ENCODE peak calls at places on chromosomes 1 and 21, in four cellular contexts. V is H9, E is neural progenitor cell, Q is PC-3. Y is an unnamed sample.

GRCh38 chr1:19457555-19457954 is 27.8 kb downstream of the CAPZB start:
- DNase-seq in V (no peak), E (peak; percentile 34), Q (no peak), Y (no peak)

GRCh38 chr1:183218981-183219621 is 33.0 kb downstream of the LAMC2 start:
- DNase-seq in V (peak; percentile 43), E (peak; percentile 56), Q (no peak), Y (no peak)

GRCh38 chr1:211327341-211327921 is 798 bp downstream of the TRAF5 start:
- DNase-seq in V (peak; percentile 52), E (peak; percentile 66), Q (peak; percentile 58), Y (peak; percentile 64)

GRCh38 chr1:168180148-168180524 is 1.4 kb downstream of the TIPRL start:
- DNase-seq in V (no peak), E (no peak), Q (no peak), Y (no peak)

GRCh38 chr1:228211871-228212414 is 4.1 kb downstream of the OBSCN start:
- DNase-seq in V (no peak), E (no peak), Q (no peak), Y (no peak)

GRCh38 chr1:20079661-20080305 is 9.8 kb downstream of the PLA2G5 start:
- DNase-seq in V (no peak), E (no peak), Q (no peak), Y (no peak)

GRCh38 chr1:236323819-236324411 is 42.2 kb upstream of the ERO1B start:
- DNase-seq in V (no peak), E (no peak), Q (no peak), Y (no peak)

GRCh38 chr1:197124376-197124775 is 22.1 kb downstream of the ASPM start:
- DNase-seq in V (no peak), E (no peak), Q (no peak), Y (no peak)

GRCh38 chr1:147167361-147167760 is 4.9 kb downstream of the PRKAB2 start:
- DNase-seq in V (no peak), E (no peak), Q (peak; percentile 97), Y (no peak)

GRCh38 chr1:204320413-204320812 is 39.3 kb downstream of the PLEKHA6 start:
- DNase-seq in V (no peak), E (no peak), Q (peak; percentile 83), Y (peak; percentile 18)

GRCh38 chr1:1120096-1120495 is 4.2 kb upstream of the C1orf159 start:
- DNase-seq in V (no peak), E (no peak), Q (no peak), Y (no peak)

GRCh38 chr1:226268421-226269124 is 40.4 kb downstream of the LIN9 start:
- DNase-seq in V (no peak), E (no peak), Q (peak; percentile 64), Y (no peak)

GRCh38 chr1:155940993-155941844 is at the start of gene RXFP4:
- DNase-seq in V (no peak), E (no peak), Q (peak; percentile 51), Y (peak; percentile 62)

GRCh38 chr1:147811751-147812150 is 51.3 kb upstream of the GJA5 start:
- DNase-seq in V (no peak), E (no peak), Q (no peak), Y (no peak)

GRCh38 chr21:45200596-45201296 is 86.9 kb downstream of the POFUT2 start:
- DNase-seq in V (no peak), E (no peak), Q (no peak), Y (no peak)

GRCh38 chr1:23651069-23651808 is 40.4 kb upstream of the RPL11 start:
- DNase-seq in V (no peak), E (no peak), Q (peak; percentile 14), Y (peak; percentile 31)

GRCh38 chr1:180912211-180912800 is 391 bp upstream of the KIAA1614 start:
- DNase-seq in V (peak; percentile 62), E (peak; percentile 82), Q (no peak), Y (no peak)

GRCh38 chr1:41495171-41495948 is 10.9 kb upstream of the EDN2 start:
- DNase-seq in V (peak; percentile 80), E (peak; percentile 66), Q (peak; percentile 52), Y (no peak)

DNA sequence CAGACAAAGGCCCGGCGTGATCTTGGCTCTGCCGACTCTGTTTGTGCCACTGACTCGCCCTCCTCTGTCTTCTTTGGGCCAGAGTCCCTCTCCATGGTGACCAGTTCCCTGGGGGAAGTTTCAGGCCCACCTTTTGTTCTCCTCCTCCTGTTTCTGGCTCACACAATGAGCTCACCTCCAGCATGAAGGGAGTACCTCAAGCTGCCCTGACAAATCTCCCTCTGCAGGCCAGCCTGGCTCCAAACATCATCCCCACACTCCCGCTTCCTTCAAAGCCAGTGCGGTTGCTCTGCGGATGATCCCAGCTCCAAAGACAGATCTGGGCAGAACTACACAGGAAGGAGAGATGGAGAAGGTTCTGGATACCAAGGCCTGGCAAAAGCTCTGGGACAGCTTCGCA is 576.6 kb downstream of the NPHP4 start:
- DNase-seq in V (peak; percentile 59), E (peak; percentile 52), Q (no peak), Y (no peak)
- H2AFZ ChIP-seq in V (no peak overlapping the region), E (peak overlapping the region; percentile 18), Q (no peak overlapping the region), Y (no peak overlapping the region)

GRCh38 chr21:38505654-38506523 is 7.6 kb upstream of the ERG start:
- DNase-seq in V (peak; percentile 53), E (peak; percentile 81), Q (peak; percentile 85), Y (no peak)

GRCh38 chr21:38511198-38511597 is 12.9 kb upstream of the ERG start:
- DNase-seq in V (no peak), E (no peak), Q (no peak), Y (no peak)

GRCh38 chr21:38506606-38507331 is 8.5 kb upstream of the ERG start:
- DNase-seq in V (no peak), E (peak; percentile 23), Q (no peak), Y (no peak)

GRCh38 chr21:38504056-38504455 is 5.8 kb upstream of the ERG start:
- DNase-seq in V (no peak), E (no peak), Q (no peak), Y (no peak)

GRCh38 chr21:38507374-38507942 is 9.2 kb upstream of the ERG start:
- DNase-seq in V (no peak), E (no peak), Q (no peak), Y (no peak)
- H2AFZ ChIP-seq in V (no peak overlapping the region), E (no peak overlapping the region), Q (no peak overlapping the region), Y (no peak overlapping the region)

GRCh38 chr1:99347041-99347684 is 82.9 kb downstream of the PLPPR4 start:
- DNase-seq in V (no peak), E (no peak), Q (no peak), Y (no peak)
- H2AFZ ChIP-seq in V (peak overlapping the region; percentile 40), E (peak overlapping the region; percentile 43), Q (no peak overlapping the region), Y (no peak overlapping the region)

DNA sequence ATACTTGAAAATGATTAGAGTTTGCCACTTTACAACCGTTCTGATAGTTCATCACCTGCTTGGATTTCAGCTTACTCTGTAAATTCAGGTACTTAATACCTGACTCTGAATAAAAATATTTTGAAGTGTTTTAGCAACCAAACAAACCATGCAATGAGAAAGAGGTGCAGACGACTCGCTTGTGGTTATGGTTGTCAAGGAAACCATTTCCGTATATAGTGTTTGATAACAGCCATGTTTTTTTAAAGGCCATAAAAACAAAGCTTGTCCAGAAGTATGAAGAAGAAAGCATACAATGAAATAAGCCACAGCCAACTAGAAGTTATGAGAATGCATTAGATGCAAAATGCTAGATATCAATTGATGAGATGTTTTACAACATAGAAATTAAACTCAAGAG is 167.2 kb upstream of the HMCN1 start:
- DNase-seq in V (no peak), E (no peak), Q (peak; percentile 44), Y (peak; percentile 25)
- H2AFZ ChIP-seq in V (no peak overlapping the region), E (no peak overlapping the region), Q (no peak overlapping the region), Y (no peak overlapping the region)

DNA sequence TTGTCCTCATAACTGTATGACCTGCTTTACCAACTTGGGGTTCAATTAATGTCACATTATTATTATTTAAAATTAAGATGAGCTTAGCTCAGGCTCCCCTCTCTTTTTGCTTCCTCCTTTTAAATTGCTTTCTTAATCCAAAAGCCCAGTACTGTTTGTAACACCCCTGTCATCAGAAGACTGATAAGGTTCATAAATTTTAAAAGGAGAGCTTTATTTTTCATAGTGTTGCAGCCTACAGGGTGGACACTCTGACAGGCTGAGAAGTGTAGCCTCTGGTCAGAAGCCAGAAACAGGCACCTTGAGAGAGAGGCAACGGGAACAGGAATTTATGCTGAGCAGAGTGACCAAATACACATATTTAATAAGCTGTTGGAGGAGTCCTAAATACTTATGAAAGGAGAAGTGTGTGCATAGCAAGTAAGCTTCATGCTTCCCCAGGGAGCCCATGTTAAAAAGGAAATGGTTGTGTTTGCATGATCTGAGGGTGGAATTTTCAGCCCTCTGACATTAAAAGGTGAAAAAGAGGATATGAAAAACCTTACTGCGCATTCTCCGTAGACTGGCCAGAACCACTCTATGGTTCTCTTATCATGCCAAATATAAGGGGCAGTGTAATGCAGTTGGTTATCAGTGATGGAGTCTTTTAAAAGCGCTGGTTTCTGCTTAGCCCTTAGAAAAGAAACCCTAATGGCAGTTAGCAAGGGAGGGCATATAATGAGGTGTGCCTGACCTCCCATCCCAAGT is 30.5 kb upstream of the FGGY start:
- DNase-seq in V (no peak), E (no peak), Q (no peak), Y (no peak)
- H2AFZ ChIP-seq in V (no peak overlapping the region), E (no peak overlapping the region), Q (no peak overlapping the region), Y (no peak overlapping the region)

GRCh38 chr1:234901491-234902049 is 227.1 kb downstream of the TOMM20 start:
- DNase-seq in V (no peak), E (no peak), Q (peak; percentile 44), Y (no peak)

GRCh38 chr1:234898455-234899033 is 230.1 kb downstream of the TOMM20 start:
- DNase-seq in V (no peak), E (no peak), Q (no peak), Y (no peak)

GRCh38 chr1:234902774-234903173 is 225.9 kb downstream of the TOMM20 start:
- DNase-seq in V (no peak), E (no peak), Q (no peak), Y (no peak)

GRCh38 chr1:234899041-234899787 is 229.4 kb downstream of the TOMM20 start:
- DNase-seq in V (no peak), E (no peak), Q (peak; percentile 52), Y (peak; percentile 82)

GRCh38 chr1:234900601-234901000 is 228.0 kb downstream of the TOMM20 start:
- DNase-seq in V (no peak), E (no peak), Q (no peak), Y (no peak)
- H2AFZ ChIP-seq in V (no peak overlapping the region), E (no peak overlapping the region), Q (no peak overlapping the region), Y (no peak overlapping the region)

GRCh38 chr1:44174630-44175029 is 33.2 kb upstream of the KLF18 start:
- DNase-seq in V (no peak), E (no peak), Q (peak; percentile 5), Y (no peak)

GRCh38 chr1:44168520-44169098 is 27.2 kb upstream of the KLF18 start:
- DNase-seq in V (no peak), E (no peak), Q (no peak), Y (no peak)

DNA sequence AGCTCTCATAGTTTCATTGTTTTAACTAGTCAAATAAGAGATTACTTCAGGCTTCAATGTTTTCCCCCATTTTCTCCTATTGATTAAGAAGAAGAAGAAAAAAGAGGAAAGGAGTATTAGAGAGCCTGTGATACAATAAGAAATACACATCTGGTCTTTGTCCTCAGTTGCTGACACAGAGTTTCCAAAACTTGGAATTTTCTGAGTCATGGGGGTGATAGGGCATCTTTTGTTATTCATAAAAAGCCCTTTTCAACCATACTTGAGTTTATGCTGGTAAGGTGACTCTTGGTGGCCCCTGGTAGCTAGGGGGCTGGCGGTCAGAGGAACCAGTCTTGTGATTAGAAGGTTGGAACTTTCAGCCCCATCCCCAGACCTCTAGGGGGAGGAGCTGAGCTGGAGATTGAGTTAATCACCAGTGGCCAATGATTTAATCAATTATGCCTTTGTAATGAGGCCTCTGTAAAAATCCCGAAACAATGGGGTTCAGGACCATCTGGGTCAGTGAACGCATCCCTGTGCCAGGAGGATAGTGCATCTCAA is 28.9 kb upstream of the KLF18 start:
- DNase-seq in V (no peak), E (no peak), Q (peak; percentile 14), Y (no peak)
- H2AFZ ChIP-seq in V (no peak overlapping the region), E (no peak overlapping the region), Q (no peak overlapping the region), Y (no peak overlapping the region)

GRCh38 chr1:54070549-54070915 is 17.1 kb downstream of the TCEANC2 start:
- DNase-seq in V (no peak), E (no peak), Q (no peak), Y (no peak)
- H2AFZ ChIP-seq in V (no peak overlapping the region), E (no peak overlapping the region), Q (no peak overlapping the region), Y (no peak overlapping the region)